ENCODE peak calls at places on chromosomes 7 and 10, in ten cellular contexts. E is iris pigment epithelial cell; H is stimulated activated naive CD8-positive, alpha-beta T cell treated with anti-CD3 and anti-CD28 coated beads, Interleukin-15, Interleukin-2, amounts not matched to agents 100 U/mL and 50 U/mL, for 24 hours; R is fibroblast of the conjunctiva; S is heart right ventricle; N is stimulated activated CD4-positive, alpha-beta T cell treated with anti-CD3 and anti-CD28 coated beads, Interleukin-1b, Interleukin-23, amount 100 ng/mL, for 24 hours; O is NCI-H510A treated with DMSO at 0.1 percent for 48 hours; L is GF-D8; D is amygdala; V is smooth muscle cell of the brain vasculature. I is an unnamed sample.

GRCh38 chr7:1704326-1705241 is 34.5 kb downstream of the ELFN1 start:
- DNase-seq in E (no peak), H (no peak), R (no peak), S (no peak), N (no peak), O (no peak), L (no peak), D (no peak), V (no peak), I (no peak)

GRCh38 chr7:5479941-5480517 is 56.4 kb upstream of the TNRC18 start:
- DNase-seq in E (no peak), H (no peak), R (no peak), S (no peak), N (no peak), O (no peak), L (no peak), D (no peak), V (no peak), I (no peak)

GRCh38 chr7:35375516-35375915 is 121.6 kb upstream of the TBX20 start:
- DNase-seq in E (no peak), H (no peak), R (no peak), S (no peak), N (no peak), O (no peak), L (no peak), D (no peak), V (no peak), I (no peak)

GRCh38 chr7:90455163-90456030 is 14.0 kb upstream of the PTTG1IP2 start:
- DNase-seq in E (peak), H (no peak), R (peak), S (no peak), N (no peak), O (peak), L (peak), D (no peak), V (no peak), I (peak)

GRCh38 chr10:61897671-61898434 is 3.6 kb upstream of the ARID5B start:
- DNase-seq in E (peak), H (no peak), R (no peak), S (no peak), N (no peak), O (no peak), L (no peak), D (no peak), V (no peak), I (peak)

GRCh38 chr10:122154733-122155366 is 116.2 kb upstream of the BTBD16 start:
- DNase-seq in E (peak), H (no peak), R (no peak), S (peak), N (no peak), O (peak), L (no peak), D (peak), V (no peak), I (peak)

GRCh38 chr7:44396931-44397525 is 71.6 kb upstream of the CAMK2B start:
- DNase-seq in E (peak), H (no peak), R (no peak), S (no peak), N (no peak), O (peak), L (no peak), D (no peak), V (no peak), I (no peak)

GRCh38 chr10:101230185-101230917 is 1.1 kb upstream of the LBX1 start:
- DNase-seq in E (no peak), H (no peak), R (no peak), S (no peak), N (no peak), O (no peak), L (no peak), D (no peak), V (no peak), I (no peak)

GRCh38 chr10:102420443-102420809 is 210 bp upstream of the FBXL15 start:
- DNase-seq in E (no peak), H (peak), R (no peak), S (no peak), N (no peak), O (no peak), L (no peak), D (no peak), V (no peak), I (no peak)

GRCh38 chr7:32594965-32595364 is 99.7 kb downstream of the AVL9 start:
- DNase-seq in E (peak), H (no peak), R (no peak), S (no peak), N (no peak), O (no peak), L (no peak), D (no peak), V (no peak), I (no peak)